ENCODE peak calls at places on chromosomes 5 and 9, in nine cellular contexts. One of them, this sample, is unnamed.

GRCh38 chr9:108412755-108413154 is 443.0 kb downstream of the ACTL7B start:
- DNase-seq in cardiac fibroblast: no peak
- DNase-seq in hypothalamus: no peak
- DNase-seq in left colon: no peak
- DNase-seq in HCEC 1CT: peak
- DNase-seq in stimulated activated CD4-positive, alpha-beta T cell treated with anti-CD3 and anti-CD28 coated beads, Interleukin-12 subunit alpha, Interleukin-12 subunit beta, amount 100 ng/mL, for 24 hours: no peak
- DNase-seq in activated CD8-positive, alpha-beta memory T cell treated with anti-CD3 and anti-CD28 coated beads, Interleukin-2, amount 10 ng/mL, durations not matched to agents 7 days and 5 days: no peak
- DNase-seq in NCI-H1694: no peak
- DNase-seq in NCI-H748 treated with DMSO at 0.1 percent for 48 hours: no peak
- DNase-seq in this sample: no peak

GRCh38 chr5:160699301-160699700 is 152.7 kb downstream of the ATP10B start:
- DNase-seq in NCI-H748 treated with DMSO at 0.1 percent for 48 hours: no peak
- DNase-seq in left colon: peak
- DNase-seq in hypothalamus: no peak
- DNase-seq in activated CD8-positive, alpha-beta memory T cell treated with anti-CD3 and anti-CD28 coated beads, Interleukin-2, amount 10 ng/mL, durations not matched to agents 7 days and 5 days: no peak
- DNase-seq in stimulated activated CD4-positive, alpha-beta T cell treated with anti-CD3 and anti-CD28 coated beads, Interleukin-12 subunit alpha, Interleukin-12 subunit beta, amount 100 ng/mL, for 24 hours: no peak
- DNase-seq in NCI-H1694: no peak
- DNase-seq in cardiac fibroblast: no peak
- DNase-seq in HCEC 1CT: no peak
- DNase-seq in this sample: no peak

GRCh38 chr5:36552626-36553393 is 53.6 kb upstream of the SLC1A3 start:
- DNase-seq in NCI-H748 treated with DMSO at 0.1 percent for 48 hours: no peak
- DNase-seq in left colon: no peak
- DNase-seq in activated CD8-positive, alpha-beta memory T cell treated with anti-CD3 and anti-CD28 coated beads, Interleukin-2, amount 10 ng/mL, durations not matched to agents 7 days and 5 days: no peak
- DNase-seq in HCEC 1CT: no peak
- DNase-seq in cardiac fibroblast: no peak
- DNase-seq in NCI-H1694: no peak
- DNase-seq in stimulated activated CD4-positive, alpha-beta T cell treated with anti-CD3 and anti-CD28 coated beads, Interleukin-12 subunit alpha, Interleukin-12 subunit beta, amount 100 ng/mL, for 24 hours: no peak
- DNase-seq in hypothalamus: no peak
- DNase-seq in this sample: no peak

GRCh38 chr5:123813937-123814624 is 302.1 kb downstream of the CSNK1G3 start:
- DNase-seq in cardiac fibroblast: peak
- DNase-seq in HCEC 1CT: peak
- DNase-seq in left colon: no peak
- DNase-seq in hypothalamus: no peak
- DNase-seq in NCI-H1694: peak
- DNase-seq in stimulated activated CD4-positive, alpha-beta T cell treated with anti-CD3 and anti-CD28 coated beads, Interleukin-12 subunit alpha, Interleukin-12 subunit beta, amount 100 ng/mL, for 24 hours: no peak
- DNase-seq in activated CD8-positive, alpha-beta memory T cell treated with anti-CD3 and anti-CD28 coated beads, Interleukin-2, amount 10 ng/mL, durations not matched to agents 7 days and 5 days: no peak
- DNase-seq in NCI-H748 treated with DMSO at 0.1 percent for 48 hours: peak
- DNase-seq in this sample: no peak

GRCh38 chr5:80229902-80230255 is 26.0 kb downstream of the SERINC5 start:
- DNase-seq in activated CD8-positive, alpha-beta memory T cell treated with anti-CD3 and anti-CD28 coated beads, Interleukin-2, amount 10 ng/mL, durations not matched to agents 7 days and 5 days: no peak
- DNase-seq in NCI-H748 treated with DMSO at 0.1 percent for 48 hours: no peak
- DNase-seq in stimulated activated CD4-positive, alpha-beta T cell treated with anti-CD3 and anti-CD28 coated beads, Interleukin-12 subunit alpha, Interleukin-12 subunit beta, amount 100 ng/mL, for 24 hours: no peak
- DNase-seq in NCI-H1694: no peak
- DNase-seq in cardiac fibroblast: no peak
- DNase-seq in left colon: no peak
- DNase-seq in hypothalamus: no peak
- DNase-seq in HCEC 1CT: no peak
- DNase-seq in this sample: no peak

GRCh38 chr5:39202594-39203290 is 16.6 kb downstream of the FYB1 start:
- DNase-seq in hypothalamus: no peak
- DNase-seq in NCI-H748 treated with DMSO at 0.1 percent for 48 hours: no peak
- DNase-seq in cardiac fibroblast: no peak
- DNase-seq in activated CD8-positive, alpha-beta memory T cell treated with anti-CD3 and anti-CD28 coated beads, Interleukin-2, amount 10 ng/mL, durations not matched to agents 7 days and 5 days: peak
- DNase-seq in stimulated activated CD4-positive, alpha-beta T cell treated with anti-CD3 and anti-CD28 coated beads, Interleukin-12 subunit alpha, Interleukin-12 subunit beta, amount 100 ng/mL, for 24 hours: no peak
- DNase-seq in left colon: no peak
- DNase-seq in HCEC 1CT: no peak
- DNase-seq in NCI-H1694: no peak
- DNase-seq in this sample: no peak

GRCh38 chr5:14444988-14445387 is 136.6 kb upstream of the OTULINL start:
- DNase-seq in left colon: peak
- DNase-seq in HCEC 1CT: peak
- DNase-seq in activated CD8-positive, alpha-beta memory T cell treated with anti-CD3 and anti-CD28 coated beads, Interleukin-2, amount 10 ng/mL, durations not matched to agents 7 days and 5 days: no peak
- DNase-seq in stimulated activated CD4-positive, alpha-beta T cell treated with anti-CD3 and anti-CD28 coated beads, Interleukin-12 subunit alpha, Interleukin-12 subunit beta, amount 100 ng/mL, for 24 hours: no peak
- DNase-seq in NCI-H1694: no peak
- DNase-seq in NCI-H748 treated with DMSO at 0.1 percent for 48 hours: no peak
- DNase-seq in hypothalamus: no peak
- DNase-seq in cardiac fibroblast: peak
- DNase-seq in this sample: no peak

GRCh38 chr5:107217721-107218130 is 453.0 kb downstream of the EFNA5 start:
- DNase-seq in NCI-H1694: peak
- DNase-seq in cardiac fibroblast: peak
- DNase-seq in NCI-H748 treated with DMSO at 0.1 percent for 48 hours: no peak
- DNase-seq in stimulated activated CD4-positive, alpha-beta T cell treated with anti-CD3 and anti-CD28 coated beads, Interleukin-12 subunit alpha, Interleukin-12 subunit beta, amount 100 ng/mL, for 24 hours: no peak
- DNase-seq in activated CD8-positive, alpha-beta memory T cell treated with anti-CD3 and anti-CD28 coated beads, Interleukin-2, amount 10 ng/mL, durations not matched to agents 7 days and 5 days: no peak
- DNase-seq in left colon: peak
- DNase-seq in HCEC 1CT: no peak
- DNase-seq in hypothalamus: no peak
- DNase-seq in this sample: no peak

GRCh38 chr9:123282343-123283047 is 14.1 kb upstream of the STRBP start:
- DNase-seq in cardiac fibroblast: peak
- DNase-seq in HCEC 1CT: no peak
- DNase-seq in NCI-H748 treated with DMSO at 0.1 percent for 48 hours: no peak
- DNase-seq in stimulated activated CD4-positive, alpha-beta T cell treated with anti-CD3 and anti-CD28 coated beads, Interleukin-12 subunit alpha, Interleukin-12 subunit beta, amount 100 ng/mL, for 24 hours: no peak
- DNase-seq in hypothalamus: no peak
- DNase-seq in left colon: no peak
- DNase-seq in activated CD8-positive, alpha-beta memory T cell treated with anti-CD3 and anti-CD28 coated beads, Interleukin-2, amount 10 ng/mL, durations not matched to agents 7 days and 5 days: no peak
- DNase-seq in NCI-H1694: no peak
- DNase-seq in this sample: peak